ENCODE peak calls at places on chromosome 17, in ten cellular contexts. Q is MM.1S; K is SW 1271; M is iPS DF 6.9; C is effector CD4-positive, alpha-beta T cell; V is choroid plexus epithelial cell; P is B cell; L is NCI-H2029; D is mammary epithelial cell; U is renal cortical epithelial cell. X is an unnamed sample.

GRCh38 chr17:42378597-42379594 is 9.3 kb downstream of the STAT3 start:
- DNase-seq in Q (no peak), L (peak), D (peak), K (no peak), U (peak), M (no peak), C (no peak), P (peak), V (no peak), X (no peak)

GRCh38 chr17:33753452-33753851 is 460.4 kb upstream of the ASIC2 start:
- DNase-seq in D (no peak), U (no peak), V (no peak), K (no peak), M (no peak), C (no peak), L (no peak), Q (no peak), P (no peak), X (peak)

GRCh38 chr17:66580601-66581385 is 254.1 kb upstream of the CACNG5 start:
- DNase-seq in V (peak), M (no peak), Q (no peak), C (no peak), L (no peak), D (no peak), P (no peak), K (no peak), U (no peak), X (no peak)

GRCh38 chr17:77490361-77491183 is 349.8 kb downstream of the SEC14L1 start:
- DNase-seq in L (no peak), P (no peak), K (no peak), C (no peak), U (no peak), M (no peak), V (no peak), Q (no peak), D (no peak), X (no peak)

GRCh38 chr17:68403122-68403521 is 54.2 kb downstream of the WIPI1 start:
- DNase-seq in Q (no peak), C (no peak), K (no peak), D (no peak), L (no peak), M (no peak), U (no peak), V (no peak), P (no peak), X (no peak)

GRCh38 chr17:66782866-66783265 is 52.1 kb upstream of the CACNG5 start:
- DNase-seq in M (no peak), D (no peak), V (no peak), L (no peak), U (no peak), Q (no peak), C (no peak), P (no peak), K (no peak), X (no peak)

GRCh38 chr17:19431691-19432090 is 20.7 kb downstream of the RNF112 start:
- DNase-seq in M (no peak), L (no peak), P (no peak), U (no peak), K (no peak), Q (no peak), D (no peak), C (no peak), V (no peak), X (no peak)

GRCh38 chr17:75832164-75832651 is 12.0 kb downstream of the UNC13D start:
- DNase-seq in C (peak), D (peak), P (peak), Q (no peak), M (no peak), V (peak), L (no peak), U (peak), K (no peak), X (peak)

GRCh38 chr17:12659500-12659899 is 6.2 kb upstream of the MYOCD start:
- DNase-seq in P (no peak), D (no peak), L (no peak), U (peak), M (no peak), K (no peak), C (no peak), Q (no peak), V (peak), X (no peak)

GRCh38 chr17:72788950-72789585 is 303.4 kb downstream of the SLC39A11 start:
- DNase-seq in L (no peak), V (peak), C (no peak), U (peak), K (peak), D (no peak), P (no peak), M (no peak), Q (no peak), X (peak)

GRCh38 chr17:50766222-50767023 is 895 bp downstream of the ANKRD40CL start:
- DNase-seq in V (no peak), D (no peak), K (no peak), L (no peak), C (no peak), P (no peak), M (no peak), Q (no peak), U (peak), X (no peak)

GRCh38 chr17:55356440-55357328 is 65.0 kb downstream of the MMD start:
- DNase-seq in M (peak), K (peak), C (peak), U (peak), D (peak), L (peak), Q (peak), P (peak), V (peak), X (peak)

GRCh38 chr17:39116224-39116623 is 35.2 kb downstream of the PLXDC1 start:
- DNase-seq in K (no peak), D (no peak), L (no peak), V (no peak), M (no peak), P (no peak), Q (no peak), C (no peak), U (no peak), X (no peak)

GRCh38 chr17:55661359-55661758 is 61.3 kb downstream of the TMEM100 start:
- DNase-seq in C (no peak), M (no peak), V (no peak), K (no peak), L (no peak), Q (no peak), P (no peak), D (no peak), U (no peak), X (no peak)

GRCh38 chr17:76527430-76528111 is 9.9 kb downstream of the CYGB start:
- DNase-seq in C (peak), P (peak), D (peak), V (peak), Q (no peak), U (peak), M (no peak), K (no peak), L (no peak), X (peak)

GRCh38 chr17:67044016-67044772 is at the start of gene CACNG1:
- DNase-seq in Q (no peak), V (no peak), U (no peak), K (no peak), D (no peak), M (no peak), C (no peak), P (no peak), L (no peak), X (no peak)

GRCh38 chr17:78970834-78971763 is 8.6 kb downstream of the LGALS3BP start:
- DNase-seq in V (peak), M (no peak), P (peak), C (peak), Q (peak), U (peak), D (peak), K (peak), L (peak), X (peak)

GRCh38 chr17:12730931-12731521 is 58.3 kb upstream of the ARHGAP44 start:
- DNase-seq in P (no peak), M (peak), U (peak), L (no peak), K (no peak), V (peak), C (no peak), Q (no peak), D (no peak), X (no peak)

GRCh38 chr17:17702370-17702769 is 21.1 kb downstream of the RAI1 start:
- DNase-seq in Q (no peak), P (peak), L (no peak), V (no peak), U (no peak), C (no peak), K (no peak), M (no peak), D (no peak), X (no peak)

GRCh38 chr17:43350888-43351361 is 47.9 kb upstream of the ARL4D start:
- DNase-seq in L (no peak), C (no peak), V (no peak), K (no peak), U (no peak), P (no peak), M (no peak), D (no peak), Q (no peak), X (no peak)

GRCh38 chr17:19567216-19568015 is 33.8 kb downstream of the SLC47A1 start:
- DNase-seq in K (no peak), U (no peak), C (no peak), Q (no peak), L (no peak), D (no peak), M (no peak), V (no peak), P (no peak), X (no peak)

GRCh38 chr17:30838187-30838807 is 6.5 kb downstream of the ATAD5 start:
- DNase-seq in M (no peak), D (no peak), P (no peak), K (no peak), Q (no peak), C (no peak), L (no peak), U (no peak), V (no peak), X (no peak)

GRCh38 chr17:69590690-69591089 is 176.2 kb downstream of the MAP2K6 start:
- DNase-seq in P (no peak), C (no peak), L (no peak), M (no peak), U (no peak), K (no peak), D (no peak), V (no peak), Q (no peak), X (no peak)

GRCh38 chr17:44115585-44116415 is 7.6 kb downstream of the HDAC5 start:
- DNase-seq in M (no peak), K (peak), U (no peak), L (no peak), D (no peak), V (peak), P (peak), Q (peak), C (no peak), X (peak)

GRCh38 chr17:1180958-1181768 is 1.4 kb upstream of the ABR start:
- DNase-seq in C (no peak), M (no peak), D (no peak), P (peak), L (no peak), V (no peak), Q (no peak), K (no peak), U (no peak), X (no peak)

GRCh38 chr17:8698142-8699050 is 46.2 kb downstream of the CCDC42 start:
- DNase-seq in C (no peak), U (peak), K (no peak), Q (no peak), V (peak), P (no peak), L (no peak), M (no peak), D (no peak), X (no peak)

GRCh38 chr17:30503558-30503957 is 26.4 kb downstream of the GOSR1 start:
- DNase-seq in P (no peak), K (no peak), U (no peak), L (no peak), V (no peak), Q (no peak), C (no peak), D (no peak), M (no peak), X (no peak)

X was measured in SK-MEL-5.